ENCODE peak calls at places on chromosome 22, in five cellular contexts. I is neuronal stem cell; D is stimulated activated CD4-positive, alpha-beta T cell treated with anti-CD3 and anti-CD28 coated beads, Interleukin-2, amount 100 ng/mL, for 48 hours; U is sigmoid colon; C is hippocampal formation. Q is an unnamed sample.

GRCh38 chr22:35315855-35316745 is 16.4 kb downstream of the TOM1 start:
- DNase-seq in D (no peak), I (no peak), C (no peak), U (peak; percentile 65), Q (no peak)

GRCh38 chr22:24512043-24512442 is 16.9 kb downstream of the UPB1 start:
- DNase-seq in U (no peak), I (no peak), D (no peak), C (no peak), Q (no peak)

GRCh38 chr22:39230261-39231196 is 14.3 kb downstream of the PDGFB start:
- DNase-seq in D (no peak), U (no peak), C (no peak), I (no peak), Q (no peak)

GRCh38 chr22:29998627-29999026 is 81.6 kb upstream of the HORMAD2 start:
- DNase-seq in C (no peak), U (no peak), D (no peak), I (no peak), Q (no peak)

GRCh38 chr22:37244114-37244921 is at the start of gene RAC2:
- DNase-seq in I (no peak), U (peak; percentile 72), C (no peak), D (peak; percentile 87), Q (no peak)

GRCh38 chr22:33922268-33922667 is 2.0 kb upstream of the LARGE1 start:
- DNase-seq in I (no peak), D (no peak), C (no peak), U (peak; percentile 80), Q (no peak)

GRCh38 chr22:44281706-44282637 is 30.8 kb downstream of the SHISAL1 start:
- DNase-seq in C (no peak), I (no peak), U (no peak), D (no peak), Q (no peak)

GRCh38 chr22:49291169-49291568 is 536.5 kb downstream of the BRD1 start:
- DNase-seq in I (no peak), U (no peak), C (no peak), D (no peak), Q (no peak)

GRCh38 chr22:19892249-19892879 is 37.7 kb upstream of the GNB1L start:
- DNase-seq in D (peak; percentile 56), U (no peak), C (no peak), I (no peak), Q (no peak)

GRCh38 chr22:38732251-38732815 is 23.5 kb downstream of the SUN2 start:
- DNase-seq in I (no peak), D (no peak), C (no peak), U (no peak), Q (no peak)

GRCh38 chr22:24326266-24326665 is 55.6 kb downstream of the SPECC1L start:
- DNase-seq in I (no peak), C (no peak), U (no peak), D (no peak), Q (no peak)

GRCh38 chr22:49853981-49854791 is 542 bp downstream of the ZBED4 start:
- DNase-seq in C (no peak), U (no peak), D (no peak), I (peak; percentile 39), Q (no peak)

GRCh38 chr22:25219948-25220442 is 556 bp downstream of the CRYBB2 start:
- DNase-seq in C (no peak), D (no peak), I (no peak), U (no peak), Q (no peak)

GRCh38 chr22:23258826-23259170 is 78.5 kb downstream of the BCR start:
- DNase-seq in D (no peak), I (no peak), U (no peak), C (no peak), Q (no peak)

GRCh38 chr22:36433318-36434231 is 45.8 kb upstream of the MYH9 start:
- DNase-seq in I (no peak), D (no peak), C (no peak), U (no peak), Q (no peak)

GRCh38 chr22:36116127-36116526 is 44.4 kb downstream of the APOL3 start:
- DNase-seq in C (no peak), D (no peak), U (peak; percentile 20), I (no peak), Q (no peak)

GRCh38 chr22:23533328-23533762 is 46.7 kb downstream of the IGLL1 start:
- DNase-seq in C (no peak), U (peak; percentile 56), I (peak; percentile 70), D (peak; percentile 32), Q (no peak)

GRCh38 chr22:49735411-49736311 is 92.0 kb downstream of the BRD1 start:
- DNase-seq in U (peak; percentile 47), D (no peak), C (no peak), I (peak; percentile 67), Q (no peak)

GRCh38 chr22:31748490-31748889 is 1.4 kb downstream of the PRR14L start:
- DNase-seq in C (no peak), U (no peak), I (no peak), D (no peak), Q (no peak)

GRCh38 chr22:50612715-50613221 is 12.2 kb downstream of the MAPK8IP2 start:
- DNase-seq in D (no peak), U (no peak), C (no peak), I (no peak), Q (no peak)

GRCh38 chr22:30206964-30207363 is 39.6 kb downstream of the LIF start:
- DNase-seq in I (peak; percentile 51), U (peak; percentile 82), C (no peak), D (no peak), Q (no peak)

GRCh38 chr22:39349967-39350802 is at the start of gene SYNGR1:
- DNase-seq in C (no peak), I (peak; percentile 49), U (no peak), D (no peak), Q (no peak)

GRCh38 chr22:24937114-24937513 is 9.4 kb downstream of the LHFPL7 start:
- DNase-seq in U (no peak), I (no peak), C (no peak), D (no peak), Q (no peak)

GRCh38 chr22:35622132-35622913 is 5.2 kb upstream of the MB start:
- DNase-seq in D (no peak), U (peak; percentile 88), C (no peak), I (no peak), Q (no peak)

GRCh38 chr22:37258810-37259472 is 14.9 kb upstream of the RAC2 start:
- DNase-seq in D (no peak), C (no peak), U (no peak), I (no peak), Q (no peak)